ENCODE peak calls at places on chromosome 16, in five cellular contexts. X, A, D, G and W are unnamed samples. For H3K4me1, the result is how much of the 10 kb centered on the place peaks cover.

GRCh38 chr16:1800703-1801102 is 7.2 kb upstream of the IGFALS start:
- DNase-seq in X (no peak), A (no peak), D (no peak), G (no peak), W (no peak)

GRCh38 chr16:2520784-2521577 is 810 bp downstream of the AMDHD2 start:
- DNase-seq in X (no peak), A (peak), D (peak), G (no peak), W (peak)

GRCh38 chr16:5551909-5552308 is 454.3 kb upstream of the EEF2KMT start:
- DNase-seq in X (no peak), A (no peak), D (no peak), G (no peak), W (no peak)

GRCh38 chr16:85029413-85029794 is 1.8 kb downstream of the KIAA0513 start:
- DNase-seq in X (peak), A (peak), D (peak), G (no peak), W (no peak)

GRCh38 chr16:5060073-5060641 is 5.6 kb downstream of the C16orf89 start:
- DNase-seq in X (no peak), A (no peak), D (no peak), G (no peak), W (no peak)

GRCh38 chr16:69839798-69840409 is 77.8 kb downstream of the WWP2 start:
- DNase-seq in X (no peak), A (no peak), D (no peak), G (no peak), W (no peak)

GRCh38 chr16:28603381-28604185 is 6.3 kb downstream of the SULT1A1 start:
- DNase-seq in X (no peak), A (no peak), D (no peak), G (no peak), W (no peak)

GRCh38 chr16:25785361-25785760 is 93.6 kb downstream of the HS3ST4 start:
- DNase-seq in X (no peak), A (no peak), D (peak), G (no peak), W (no peak)

GRCh38 chr16:10368984-10369551 is 16.8 kb upstream of the ATF7IP2 start:
- DNase-seq in X (no peak), A (no peak), D (peak), G (no peak), W (peak)

GRCh38 chr16:65756163-65756562 is 610.3 kb upstream of the CDH5 start:
- DNase-seq in X (no peak), A (no peak), D (no peak), G (no peak), W (no peak)

GRCh38 chr16:65757064-65757463 is 609.4 kb upstream of the CDH5 start:
- DNase-seq in X (peak), A (no peak), D (no peak), G (no peak), W (no peak)

GRCh38 chr16:65760874-65761273 is 605.6 kb upstream of the CDH5 start:
- DNase-seq in X (no peak), A (no peak), D (no peak), G (no peak), W (no peak)

GRCh38 chr16:65754799-65755691 is 611.4 kb upstream of the CDH5 start:
- DNase-seq in X (peak), A (peak), D (no peak), G (no peak), W (no peak)

DNA sequence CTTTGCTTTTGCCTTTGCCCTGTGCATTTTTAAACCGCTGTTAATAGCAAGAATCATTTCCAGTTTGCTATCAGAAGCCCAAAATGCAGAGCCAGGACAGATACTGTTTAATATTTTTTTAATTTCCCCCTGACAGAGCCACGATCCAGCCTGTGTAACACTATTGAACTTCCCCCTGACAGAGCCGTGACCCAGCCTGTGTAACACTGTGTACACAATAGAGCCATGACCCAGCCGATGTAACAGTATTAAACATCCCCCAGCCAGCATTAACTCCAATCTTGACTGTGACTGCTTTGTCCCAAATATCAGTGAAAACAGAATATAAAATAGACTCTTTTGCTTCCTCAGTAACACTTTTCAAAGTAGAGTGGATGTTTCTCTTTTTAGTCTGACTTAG is 607.9 kb upstream of the CDH5 start:
- DNase-seq in X (no peak), A (no peak), D (no peak), G (no peak), W (no peak)
- H3K18ac ChIP-seq in X (no peak), A (no peak), D (no peak), G (no peak), W (no peak)

GRCh38 chr16:66899945-66900688 is 18.6 kb downstream of the CDH16 start:
- DNase-seq in X (peak), A (peak), D (peak), G (no peak), W (no peak)

GRCh38 chr16:66898207-66898606 is 17.9 kb downstream of the PDP2 start:
- DNase-seq in X (peak), A (peak), D (no peak), G (no peak), W (no peak)

GRCh38 chr16:66898933-66899309 is 18.6 kb downstream of the PDP2 start:
- DNase-seq in X (no peak), A (no peak), D (no peak), G (no peak), W (no peak)

GRCh38 chr16:66900721-66901441 is 17.8 kb downstream of the CDH16 start:
- DNase-seq in X (no peak), A (no peak), D (no peak), G (no peak), W (no peak)

GRCh38 chr16:66899310-66899944 is 19.1 kb downstream of the PDP2 start:
- DNase-seq in X (peak), A (peak), D (no peak), G (no peak), W (no peak)
- H3K4me1 ChIP-seq in X (under half), A (under half), D (under half), G (under half), W (under half)

GRCh38 chr16:88773812-88774291 is 11.2 kb downstream of the PIEZO1 start:
- DNase-seq in X (peak), A (peak), D (peak), G (no peak), W (no peak)
- H3K18ac ChIP-seq in X (peak), A (peak), D (no peak), G (peak), W (no peak)

GRCh38 chr16:53090591-53091507 is 36.1 kb downstream of the CHD9 start:
- DNase-seq in X (peak), A (peak), D (peak), G (no peak), W (no peak)
- H3K4me1 ChIP-seq in X (under half), A (under half), D (under half), G (under half), W (under half)

DNA sequence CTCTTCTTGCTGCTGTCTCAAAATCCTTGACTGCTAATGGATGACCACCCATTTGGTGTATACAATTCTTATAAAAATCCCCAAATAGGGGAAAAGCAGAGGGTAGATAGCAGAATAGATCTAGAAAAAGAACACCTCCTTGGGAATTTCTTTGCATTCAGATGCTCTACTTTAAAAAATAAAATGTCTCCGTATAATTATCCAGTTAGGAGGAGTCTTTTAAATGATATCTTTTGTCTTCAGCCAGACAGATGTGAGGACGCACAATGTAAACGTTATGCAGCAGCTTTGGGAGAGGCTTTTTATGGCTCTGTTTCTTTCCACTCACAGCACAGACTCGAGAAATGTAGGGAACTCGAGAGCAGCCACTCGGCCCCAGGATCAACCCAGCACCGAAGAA is 300.2 kb downstream of the IRF8 start:
- DNase-seq in X (peak), A (peak), D (no peak), G (no peak), W (no peak)
- H3K18ac ChIP-seq in X (peak), A (no peak), D (no peak), G (no peak), W (no peak)

GRCh38 chr16:78740269-78740668 is 640.8 kb downstream of the WWOX start:
- DNase-seq in X (no peak), A (no peak), D (no peak), G (no peak), W (no peak)

GRCh38 chr16:78742501-78743283 is 643.2 kb downstream of the WWOX start:
- DNase-seq in X (peak), A (peak), D (peak), G (no peak), W (no peak)

GRCh38 chr16:78735337-78735736 is 635.9 kb downstream of the WWOX start:
- DNase-seq in X (no peak), A (no peak), D (no peak), G (no peak), W (no peak)

GRCh38 chr16:78737630-78738029 is 638.2 kb downstream of the WWOX start:
- DNase-seq in X (no peak), A (no peak), D (no peak), G (no peak), W (no peak)

GRCh38 chr16:78738557-78738956 is 639.1 kb downstream of the WWOX start:
- DNase-seq in X (no peak), A (no peak), D (no peak), G (no peak), W (no peak)
- H3K4me1 ChIP-seq in X (under half), A (under half), D (under half), G (under half), W (under half)

GRCh38 chr16:77399066-77399465 is 35.8 kb downstream of the ADAMTS18 start:
- DNase-seq in X (no peak), A (no peak), D (no peak), G (no peak), W (no peak)
- H3K18ac ChIP-seq in X (no peak), A (no peak), D (no peak), G (no peak), W (no peak)

DNA sequence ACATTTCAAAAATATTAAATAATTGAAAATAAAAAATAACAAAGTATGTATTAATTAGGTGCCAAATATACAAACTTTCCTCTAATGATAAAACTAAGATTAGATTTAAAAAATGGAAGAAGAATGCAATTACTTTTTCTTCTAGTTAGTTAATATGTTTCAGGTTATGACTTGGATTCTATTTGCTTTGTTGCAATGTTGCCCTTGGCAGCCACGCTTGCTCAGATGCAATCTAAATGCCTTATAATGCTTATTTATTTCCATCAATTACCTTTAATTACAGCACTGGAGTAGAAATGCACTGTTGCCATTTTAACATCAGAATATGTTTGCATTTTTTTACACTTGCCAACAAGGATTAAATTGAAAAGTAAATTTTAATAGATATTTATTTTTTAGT is 263.9 kb downstream of the CNTNAP4 start:
- DNase-seq in X (no peak), A (no peak), D (no peak), G (no peak), W (no peak)
- H3K4me1 ChIP-seq in X (under half), A (under half), D (under half), G (under half), W (under half)

DNA sequence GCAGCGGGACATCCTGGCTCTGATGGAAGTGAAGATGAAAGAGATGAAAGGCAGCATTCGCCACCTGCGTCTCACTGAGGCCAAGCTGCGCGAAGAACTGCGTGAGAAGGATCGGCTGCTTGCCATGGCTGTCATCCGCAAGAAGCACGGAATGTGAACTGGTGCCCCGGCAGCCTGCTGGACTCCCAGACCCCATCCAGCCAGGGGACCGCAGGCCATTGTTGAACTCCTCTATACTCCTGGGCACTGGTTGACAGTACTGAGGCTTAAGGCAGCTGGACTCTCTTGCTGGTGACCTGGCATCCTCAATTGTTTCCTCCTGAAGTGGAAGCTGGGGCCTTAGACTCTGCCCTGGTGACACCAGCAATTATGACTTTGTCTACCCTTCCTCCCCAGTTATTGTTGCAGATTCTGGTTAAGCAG is 1.2 kb downstream of the THAP11 start:
- DNase-seq in X (peak), A (peak), D (no peak), G (no peak), W (no peak)
- H3K18ac ChIP-seq in X (no peak), A (peak), D (no peak), G (peak), W (no peak)

DNA sequence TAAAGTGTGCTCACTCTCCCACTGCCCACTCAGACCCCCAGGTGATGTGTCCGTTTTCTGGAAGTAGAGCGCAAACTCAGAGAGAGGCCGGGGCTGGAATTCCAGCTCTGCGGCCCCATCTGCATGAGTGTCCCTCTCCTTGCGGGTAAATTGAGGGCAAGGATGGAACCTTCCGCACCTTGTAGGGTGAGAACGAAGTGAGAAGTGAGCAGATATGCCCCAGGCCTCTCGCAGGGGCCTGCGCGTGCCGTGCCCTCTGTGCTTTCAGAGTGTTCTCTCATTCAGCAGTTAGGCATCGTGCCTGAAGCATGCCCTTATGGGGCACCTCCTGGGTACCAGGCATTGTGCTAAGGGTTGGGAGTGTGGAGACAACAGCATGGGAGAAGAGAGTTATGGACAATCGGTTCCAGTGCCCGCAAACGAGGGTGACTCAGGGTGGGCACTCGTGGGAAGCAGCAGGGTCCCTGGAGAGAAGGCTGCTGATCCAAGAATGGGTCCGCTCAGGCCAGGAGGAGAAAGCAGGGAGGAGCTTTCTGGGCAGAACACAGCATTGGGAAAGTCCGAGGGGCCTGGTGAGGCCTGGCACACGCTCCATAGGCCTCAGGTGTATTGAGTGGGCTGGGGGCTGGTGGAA is 23.8 kb downstream of the CMIP start:
- DNase-seq in X (no peak), A (no peak), D (no peak), G (no peak), W (no peak)
- H3K4me1 ChIP-seq in X (under half), A (under half), D (under half), G (under half), W (under half)